ENCODE peak calls at places on chromosomes 13 and 19, in six cellular contexts. M, J, P, W, O and Q are unnamed samples.
A peak's percentile ranks its signal among the peaks of the same experiment; 100 is the strongest.

GRCh38 chr13:72970956-72971355 is 87.8 kb upstream of the KLF5 start:
- DNase-seq in J (peak; percentile 4), O (peak; percentile 4), W (no peak), M (no peak), P (no peak), Q (no peak)

GRCh38 chr13:73754727-73755292 is 379.4 kb downstream of the KLF12 start:
- DNase-seq in O (peak; percentile 17), M (peak; percentile 12), P (peak; percentile 9), W (peak; percentile 84), J (peak; percentile 73), Q (no peak)

GRCh38 chr13:111630411-111630810 is 310.0 kb downstream of the TEX29 start:
- DNase-seq in W (no peak), M (no peak), O (no peak), J (no peak), P (no peak), Q (no peak)

GRCh38 chr13:112079696-112080095 is 12.7 kb downstream of the SOX1 start:
- DNase-seq in J (no peak), W (peak; percentile 5), O (no peak), P (no peak), M (no peak), Q (no peak)

GRCh38 chr13:45373116-45373606 is 32.2 kb upstream of the TPT1 start:
- DNase-seq in W (no peak), M (no peak), O (no peak), P (no peak), J (no peak), Q (no peak)

GRCh38 chr19:42255766-42256750 is 1.1 kb upstream of the ERF start:
- DNase-seq in M (no peak), P (peak; percentile 38), O (no peak), J (peak; percentile 45), W (peak; percentile 78), Q (peak; percentile 80)

GRCh38 chr13:40665061-40665753 is 1.2 kb downstream of the FOXO1 start:
- DNase-seq in O (no peak), M (peak; percentile 47), P (peak; percentile 53), J (no peak), W (no peak), Q (no peak)

GRCh38 chr19:49862411-49863253 is 4.7 kb downstream of the PNKP start:
- DNase-seq in P (no peak), O (no peak), W (no peak), M (peak; percentile 54), J (no peak), Q (no peak)

GRCh38 chr19:32691952-32692726 is 518 bp downstream of the NUDT19 start:
- DNase-seq in W (peak; percentile 72), M (peak; percentile 65), J (peak; percentile 72), P (peak; percentile 67), O (peak; percentile 28), Q (peak; percentile 80)

GRCh38 chr13:36341718-36342117 is 4.5 kb downstream of the SPART start:
- DNase-seq in W (peak; percentile 56), M (no peak), J (peak; percentile 33), P (no peak), O (no peak), Q (no peak)

GRCh38 chr19:48246101-48246500 is 9.6 kb downstream of the CARD8 start:
- DNase-seq in P (no peak), M (no peak), W (no peak), J (no peak), O (no peak), Q (no peak)

GRCh38 chr19:48248081-48248833 is 7.5 kb downstream of the CARD8 start:
- DNase-seq in O (no peak), P (no peak), J (no peak), M (no peak), W (no peak), Q (no peak)

GRCh38 chr19:48247212-48247611 is 8.5 kb downstream of the CARD8 start:
- DNase-seq in W (no peak), J (no peak), M (no peak), O (no peak), P (no peak), Q (no peak)

GRCh38 chr19:48239582-48240141 is 16.1 kb downstream of the CARD8 start:
- DNase-seq in W (no peak), P (no peak), O (no peak), M (no peak), J (no peak), Q (no peak)

GRCh38 chr19:48244289-48244688 is 11.4 kb downstream of the CARD8 start:
- DNase-seq in M (no peak), P (no peak), J (no peak), O (no peak), W (peak; percentile 47), Q (no peak)
- H3K4me3 ChIP-seq in M (no peak overlapping the region), P (no peak overlapping the region), J (no peak overlapping the region), O (no peak overlapping the region), W (no peak overlapping the region), Q (no peak overlapping the region)

GRCh38 chr13:43085545-43085944 is 62.2 kb downstream of the DNAJC15 start:
- DNase-seq in J (peak; percentile 74), O (no peak), W (peak; percentile 72), P (no peak), M (peak; percentile 3), Q (no peak)
- TF ChIP-seq CTCF in J (peak; percentile 47), O (peak; percentile 45), W (peak; percentile 52), P (peak; percentile 57), M (no peak), Q (peak; percentile 74)

GRCh38 chr13:42990991-42991891 is 800 bp downstream of the EPSTI1 start:
- DNase-seq in P (no peak), O (no peak), M (no peak), J (no peak), W (no peak), Q (no peak)

GRCh38 chr13:42990147-42990990 is 1.7 kb downstream of the EPSTI1 start:
- DNase-seq in M (no peak), P (no peak), J (peak; percentile 57), O (no peak), W (no peak), Q (no peak)

GRCh38 chr13:42991892-42992584 is at the start of gene EPSTI1:
- DNase-seq in M (peak; percentile 18), W (peak; percentile 71), J (peak; percentile 76), O (no peak), P (peak; percentile 66), Q (peak; percentile 40)

GRCh38 chr13:42994878-42995277 is 2.8 kb upstream of the EPSTI1 start:
- DNase-seq in W (no peak), O (no peak), P (no peak), M (no peak), J (no peak), Q (no peak)

GRCh38 chr13:42992585-42993122 is 613 bp upstream of the EPSTI1 start:
- DNase-seq in O (no peak), M (no peak), W (no peak), P (no peak), J (no peak), Q (no peak)
- H3K4me3 ChIP-seq in O (peak overlapping the region; percentile 73), M (no peak overlapping the region), W (peak overlapping the region; percentile 60), P (peak overlapping the region; percentile 59), J (peak overlapping the region; percentile 58), Q (peak overlapping the region; percentile 77)

DNA sequence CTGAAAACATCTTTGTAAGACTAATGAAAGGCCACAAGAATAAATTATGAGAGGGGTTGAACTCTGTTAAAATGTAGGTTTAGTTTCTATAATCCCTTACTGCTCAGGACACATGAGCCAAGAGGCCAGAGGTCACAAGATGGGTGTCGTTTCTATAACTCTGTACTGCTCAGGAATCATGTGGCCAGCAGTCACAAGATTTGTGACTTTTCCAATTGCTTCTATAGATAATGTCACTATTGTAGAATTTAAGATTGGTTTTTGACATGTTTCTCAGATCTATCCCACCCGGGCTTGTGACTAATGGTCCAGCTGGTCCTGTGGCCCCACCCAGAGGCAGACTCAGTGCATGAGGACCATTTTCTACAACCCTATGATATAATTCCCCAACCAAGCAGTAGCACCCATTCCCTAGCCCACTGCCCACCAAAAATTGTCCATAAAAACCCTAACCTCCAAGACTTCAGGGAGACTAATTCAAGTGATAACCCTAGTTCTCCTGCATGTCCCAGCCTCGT is 662.0 kb upstream of the KLF12 start:
- DNase-seq in P (no peak), W (no peak), O (no peak), M (no peak), J (peak; percentile 10), Q (no peak)
- TF ChIP-seq CTCF in P (no peak), W (no peak), O (no peak), M (no peak), J (peak; percentile 17), Q (no peak)